ENCODE peak calls at places on chromosome 7, in nine cellular contexts. F is CD4-positive, alpha-beta T cell; I is SHP77 treated with DMSO at 0.1 percent for 48 hours; P is NCI-H510A treated with DMSO at 0.1 percent for 48 hours; W is central memory CD4-positive, alpha-beta T cell; T is stimulated activated CD4-positive, alpha-beta T cell treated with anti-CD3 and anti-CD28 coated beads, Interleukin-1b, Interleukin-23, amount 100 ng/mL, for 24 hours; Y is NCI-H774; Q is activated T-cell treated with anti-CD3 and anti-CD28 coated beads, Interleukin-2, amount 50 U/mL, for 24 hours; Z is NCI-H82. E is an unnamed sample.

GRCh38 chr7:82264752-82265305 is 178.7 kb downstream of the CACNA2D1 start:
- DNase-seq in F (no peak), I (no peak), P (no peak), W (no peak), T (no peak), Y (no peak), Q (no peak), Z (peak; percentile 85), E (no peak)

GRCh38 chr7:17580141-17580540 is 281.7 kb downstream of the AHR start:
- DNase-seq in F (no peak), I (no peak), P (no peak), W (no peak), T (no peak), Y (no peak), Q (no peak), Z (no peak), E (no peak)

GRCh38 chr7:106659369-106659962 is 1.5 kb downstream of the CCDC71L start:
- DNase-seq in F (no peak), I (no peak), P (no peak), W (no peak), T (no peak), Y (no peak), Q (no peak), Z (no peak), E (no peak)

GRCh38 chr7:21883069-21883468 is 62.6 kb downstream of the CDCA7L start:
- DNase-seq in F (no peak), I (no peak), P (no peak), W (no peak), T (no peak), Y (no peak), Q (no peak), Z (no peak), E (no peak)

GRCh38 chr7:27108390-27109127 is 6.1 kb upstream of the HOXA2 start:
- DNase-seq in F (no peak), I (no peak), P (peak; percentile 61), W (no peak), T (no peak), Y (no peak), Q (no peak), Z (no peak), E (no peak)

GRCh38 chr7:139054101-139054500 is 18.3 kb upstream of the ZC3HAV1L start:
- DNase-seq in F (no peak), I (no peak), P (no peak), W (no peak), T (no peak), Y (no peak), Q (no peak), Z (peak; percentile 90), E (no peak)

GRCh38 chr7:151060416-151061234 is 1.2 kb downstream of the SLC4A2 start:
- DNase-seq in F (no peak), I (no peak), P (no peak), W (no peak), T (no peak), Y (no peak), Q (peak; percentile 48), Z (peak; percentile 75), E (no peak)

GRCh38 chr7:1889556-1890181 is 219.6 kb downstream of the ELFN1 start:
- DNase-seq in F (peak; percentile 42), I (no peak), P (no peak), W (no peak), T (no peak), Y (no peak), Q (no peak), Z (no peak), E (no peak)

GRCh38 chr7:19397917-19398316 is 252.7 kb upstream of the FERD3L start:
- DNase-seq in F (no peak), I (no peak), P (no peak), W (no peak), T (no peak), Y (no peak), Q (no peak), Z (no peak), E (no peak)

GRCh38 chr7:1422512-1423265 is 36.6 kb downstream of the MICALL2 start:
- DNase-seq in F (no peak), I (no peak), P (no peak), W (no peak), T (no peak), Y (peak; percentile 77), Q (no peak), Z (peak; percentile 28), E (no peak)

GRCh38 chr7:76220185-76221057 is 18.7 kb downstream of the SRRM3 start:
- DNase-seq in F (no peak), I (no peak), P (no peak), W (no peak), T (no peak), Y (no peak), Q (no peak), Z (peak; percentile 76), E (no peak)

GRCh38 chr7:104843198-104843597 is 170.8 kb upstream of the KMT2E start:
- DNase-seq in F (no peak), I (no peak), P (no peak), W (no peak), T (no peak), Y (no peak), Q (no peak), Z (no peak), E (no peak)

GRCh38 chr7:7564323-7564780 is 2.3 kb upstream of the MIOS start:
- DNase-seq in F (no peak), I (no peak), P (no peak), W (no peak), T (no peak), Y (no peak), Q (no peak), Z (no peak), E (no peak)

GRCh38 chr7:80834105-80834410 is 84.8 kb downstream of the SEMA3C start:
- DNase-seq in F (no peak), I (no peak), P (no peak), W (no peak), T (no peak), Y (no peak), Q (no peak), Z (no peak), E (no peak)

GRCh38 chr7:94169682-94170081 is 165.5 kb upstream of the BET1 start:
- DNase-seq in F (no peak), I (no peak), P (no peak), W (no peak), T (no peak), Y (no peak), Q (no peak), Z (no peak), E (no peak)

GRCh38 chr7:26397326-26397725 is 105.7 kb downstream of the SNX10 start:
- DNase-seq in F (no peak), I (no peak), P (no peak), W (no peak), T (no peak), Y (no peak), Q (no peak), Z (peak; percentile 98), E (no peak)

GRCh38 chr7:101553771-101554445 is 75.2 kb downstream of the MYL10 start:
- DNase-seq in F (no peak), I (no peak), P (no peak), W (no peak), T (no peak), Y (no peak), Q (peak; percentile 11), Z (no peak), E (no peak)

GRCh38 chr7:4136501-4137110 is 545.5 kb upstream of the FOXK1 start:
- DNase-seq in F (no peak), I (no peak), P (peak; percentile 19), W (no peak), T (no peak), Y (no peak), Q (no peak), Z (peak; percentile 4), E (peak; percentile 12)

GRCh38 chr7:102254521-102254920 is 32.1 kb upstream of the SH2B2 start:
- DNase-seq in F (no peak), I (no peak), P (no peak), W (no peak), T (no peak), Y (no peak), Q (no peak), Z (no peak), E (no peak)

GRCh38 chr7:12316925-12317324 is 86.7 kb downstream of the VWDE start:
- DNase-seq in F (no peak), I (no peak), P (no peak), W (no peak), T (no peak), Y (no peak), Q (no peak), Z (no peak), E (no peak)

GRCh38 chr7:98970805-98971204 is 92.5 kb downstream of the TRRAP start:
- DNase-seq in F (no peak), I (no peak), P (no peak), W (no peak), T (no peak), Y (no peak), Q (no peak), Z (no peak), E (no peak)

GRCh38 chr7:16891338-16891737 is 9.6 kb upstream of the AGR3 start:
- DNase-seq in F (no peak), I (peak; percentile 43), P (no peak), W (peak; percentile 10), T (no peak), Y (no peak), Q (no peak), Z (peak; percentile 27), E (no peak)

GRCh38 chr7:82760831-82761230 is 317.3 kb upstream of the CACNA2D1 start:
- DNase-seq in F (no peak), I (no peak), P (no peak), W (no peak), T (no peak), Y (no peak), Q (no peak), Z (no peak), E (no peak)

GRCh38 chr7:100089458-100090201 is 861 bp downstream of the COPS6 start:
- DNase-seq in F (no peak), I (no peak), P (no peak), W (no peak), T (no peak), Y (no peak), Q (no peak), Z (no peak), E (no peak)

GRCh38 chr7:47513741-47514241 is 68.1 kb downstream of the TNS3 start:
- DNase-seq in F (no peak), I (no peak), P (no peak), W (no peak), T (no peak), Y (no peak), Q (no peak), Z (no peak), E (peak; percentile 48)

GRCh38 chr7:114910787-114911186 is 11.1 kb upstream of the MDFIC start:
- DNase-seq in F (no peak), I (no peak), P (no peak), W (no peak), T (no peak), Y (no peak), Q (no peak), Z (no peak), E (no peak)

GRCh38 chr7:43294080-43294630 is 181.7 kb downstream of the HECW1 start:
- DNase-seq in F (no peak), I (no peak), P (no peak), W (no peak), T (no peak), Y (no peak), Q (no peak), Z (no peak), E (no peak)

GRCh38 chr7:130849604-130850003 is 115.6 kb upstream of the KLF14 start:
- DNase-seq in F (no peak), I (no peak), P (no peak), W (no peak), T (no peak), Y (no peak), Q (no peak), Z (no peak), E (no peak)

E was measured in Peyer's patch.